ENCODE peak calls at places on chromosomes 13 and 19, in seven cellular contexts. C is bronchial epithelial cell; Y is GM23338; F is hepatic stellate cell; Z is T-helper 1 cell; D is AML-193; T is activated CD4-positive, alpha-beta T cell treated with anti-CD3 and anti-CD28 coated beads, Interleukin-2, amount 10 ng/mL, durations not matched to agents 7 days and 5 days. S is an unnamed sample.
A peak's percentile ranks its signal among the peaks of the same experiment; 100 is the strongest.

GRCh38 chr19:5434351-5434917 is 20.8 kb upstream of the ZNRF4 start:
- DNase-seq in F (no peak), Y (no peak), Z (no peak), D (no peak), C (no peak), T (no peak), S (no peak)

GRCh38 chr13:41411060-41411459 is 46.3 kb upstream of the RGCC start:
- DNase-seq in C (no peak), Y (no peak), Z (no peak), F (no peak), T (no peak), D (no peak), S (no peak)

GRCh38 chr19:45218887-45219780 is 26.1 kb downstream of the EXOC3L2 start:
- DNase-seq in T (no peak), F (no peak), D (no peak), Z (no peak), C (no peak), Y (no peak), S (no peak)

GRCh38 chr19:39878398-39878797 is 32.2 kb upstream of the FBL start:
- DNase-seq in Z (no peak), C (no peak), F (no peak), T (no peak), Y (no peak), D (no peak), S (no peak)

GRCh38 chr19:38721977-38722773 is 22.1 kb downstream of the CAPN12 start:
- DNase-seq in T (no peak), Y (no peak), Z (no peak), C (no peak), F (no peak), D (no peak), S (peak; percentile 32)

GRCh38 chr19:56217039-56217949 is 15.2 kb downstream of the ZSCAN5C start:
- DNase-seq in T (peak; percentile 7), D (no peak), Z (no peak), Y (peak; percentile 77), C (peak; percentile 85), F (peak; percentile 26), S (peak; percentile 84)

GRCh38 chr19:17725422-17726078 is 6.3 kb downstream of the MAP1S start:
- DNase-seq in C (no peak), Y (peak; percentile 74), D (no peak), T (no peak), Z (no peak), F (no peak), S (no peak)

GRCh38 chr19:6572217-6572616 is 18.7 kb downstream of the CD70 start:
- DNase-seq in Z (no peak), Y (peak; percentile 9), D (peak; percentile 82), C (no peak), T (no peak), F (no peak), S (no peak)

GRCh38 chr13:95698047-95698749 is 21.3 kb downstream of the DNAJC3 start:
- DNase-seq in D (no peak), F (no peak), T (no peak), Z (no peak), C (peak; percentile 42), Y (peak; percentile 46), S (no peak)

GRCh38 chr19:57068921-57069697 is 50.7 kb upstream of the USP29 start:
- DNase-seq in C (no peak), Z (no peak), F (no peak), D (no peak), T (no peak), Y (peak; percentile 49), S (no peak)

GRCh38 chr13:48210178-48210577 is 22.8 kb upstream of the ITM2B start:
- DNase-seq in T (no peak), Z (no peak), D (peak; percentile 55), Y (no peak), C (peak; percentile 100), F (peak; percentile 35), S (no peak)

GRCh38 chr13:98778749-98779148 is 26.3 kb upstream of the SLC15A1 start:
- DNase-seq in C (no peak), F (no peak), D (no peak), T (no peak), Z (no peak), Y (no peak), S (no peak)

GRCh38 chr19:322616-323015 is 22.0 kb downstream of the MIER2 start:
- DNase-seq in D (no peak), T (no peak), Y (no peak), C (no peak), F (no peak), Z (no peak), S (no peak)

GRCh38 chr13:29994911-29995601 is 144.6 kb upstream of the UBL3 start:
- DNase-seq in F (no peak), C (no peak), Z (no peak), T (no peak), Y (no peak), D (no peak), S (no peak)

GRCh38 chr19:48319647-48320537 is 5.5 kb upstream of the EMP3 start:
- DNase-seq in D (peak; percentile 34), Y (peak; percentile 95), T (peak; percentile 82), Z (peak; percentile 75), C (peak; percentile 58), F (peak; percentile 82), S (peak; percentile 89)

GRCh38 chr19:4130635-4131438 is 6.9 kb upstream of the MAP2K2 start:
- DNase-seq in F (peak; percentile 60), D (no peak), Z (no peak), T (no peak), C (peak; percentile 69), Y (no peak), S (no peak)

GRCh38 chr13:21071015-21071414 is 9.6 kb upstream of the LATS2 start:
- DNase-seq in Y (no peak), T (no peak), F (no peak), C (no peak), D (no peak), Z (no peak), S (no peak)

GRCh38 chr19:45125975-45126493 is 33.1 kb downstream of the PPP1R37 start:
- DNase-seq in T (peak; percentile 81), F (peak; percentile 67), D (peak; percentile 28), Y (peak; percentile 94), Z (peak; percentile 48), C (peak; percentile 50), S (no peak)

GRCh38 chr13:37617162-37617561 is 18.6 kb upstream of the POSTN start:
- DNase-seq in D (no peak), F (peak; percentile 17), Y (peak; percentile 22), T (no peak), C (peak; percentile 30), Z (no peak), S (no peak)

GRCh38 chr13:46896346-46897138 is at the start of gene HTR2A:
- DNase-seq in Z (no peak), T (peak; percentile 13), D (peak; percentile 48), F (no peak), Y (peak; percentile 12), C (no peak), S (peak; percentile 15)

GRCh38 chr13:99074693-99075092 is 96.8 kb upstream of the DOCK9 start:
- DNase-seq in F (no peak), C (no peak), T (no peak), Z (no peak), D (no peak), Y (no peak), S (no peak)

GRCh38 chr13:71922191-71922590 is 55.2 kb upstream of the DACH1 start:
- DNase-seq in D (no peak), Y (no peak), Z (no peak), F (no peak), C (no peak), T (no peak), S (no peak)

GRCh38 chr19:5899728-5900526 is 3.7 kb downstream of the NDUFA11 start:
- DNase-seq in T (no peak), D (no peak), F (no peak), Y (no peak), C (no peak), Z (no peak), S (no peak)

GRCh38 chr13:35573639-35574038 is 97.2 kb upstream of the MAB21L1 start:
- DNase-seq in T (no peak), Y (peak; percentile 24), Z (no peak), D (no peak), F (no peak), C (no peak), S (no peak)

GRCh38 chr13:99829593-99830239 is 141.9 kb downstream of the ZIC5 start:
- DNase-seq in C (no peak), F (no peak), T (no peak), D (no peak), Z (no peak), Y (no peak), S (no peak)

GRCh38 chr19:17086811-17087210 is 11.2 kb downstream of the MYO9B start:
- DNase-seq in T (no peak), C (no peak), F (no peak), D (no peak), Z (no peak), Y (no peak), S (no peak)

GRCh38 chr13:111213964-111214726 is 99.0 kb downstream of the ARHGEF7 start:
- DNase-seq in F (no peak), D (peak; percentile 17), Y (peak; percentile 41), T (no peak), C (no peak), Z (no peak), S (no peak)

S was measured in upper lobe of left lung.